ENCODE peak calls at places on chromosomes 11 and 22, in six cellular contexts. I is body of pancreas, P is mammary epithelial cell, Z is breast epithelium, M is left ventricle myocardium inferior, R is stomach. J is an unnamed sample. For H3K4me1, the result is how much of the 10 kb centered on the place peaks cover.

GRCh38 chr11:45662665-45663485 is 2.5 kb downstream of the CHST1 start:
- DNase-seq in I (no peak), P (peak), Z (no peak), M (no peak), R (no peak), J (no peak)

GRCh38 chr11:117230286-117230961 is 1.4 kb downstream of the PCSK7 start:
- DNase-seq in I (no peak), P (peak), Z (no peak), M (no peak), R (no peak), J (no peak)

GRCh38 chr11:128579790-128580504 is 7.4 kb downstream of the ETS1 start:
- DNase-seq in I (no peak), P (peak), Z (no peak), M (no peak), R (no peak), J (no peak)

GRCh38 chr11:69292221-69292648 is 1.7 kb upstream of the MYEOV start:
- DNase-seq in I (peak), P (no peak), Z (no peak), M (no peak), R (no peak), J (no peak)

GRCh38 chr22:40642316-40642715 is 5.8 kb upstream of the MRTFA start:
- DNase-seq in I (no peak), P (no peak), Z (no peak), M (no peak), R (no peak), J (no peak)

GRCh38 chr11:83819936-83820549 is 533.9 kb upstream of the CCDC90B start:
- DNase-seq in I (peak), P (peak), Z (no peak), M (no peak), R (no peak), J (no peak)

GRCh38 chr22:30909306-30909705 is 59.3 kb downstream of the MORC2 start:
- DNase-seq in I (no peak), P (no peak), Z (no peak), M (no peak), R (no peak), J (no peak)

GRCh38 chr11:20081336-20081735 is 78.9 kb downstream of the DBX1 start:
- DNase-seq in I (no peak), P (no peak), Z (no peak), M (no peak), R (no peak), J (no peak)

GRCh38 chr11:60310407-60310998 is 16.6 kb upstream of the MS4A6E start:
- DNase-seq in I (no peak), P (no peak), Z (no peak), M (no peak), R (no peak), J (no peak)

GRCh38 chr11:70758206-70758605 is 359.9 kb downstream of the CTTN start:
- DNase-seq in I (no peak), P (no peak), Z (no peak), M (no peak), R (no peak), J (no peak)

GRCh38 chr22:42611076-42611475 is 3.6 kb downstream of the POLDIP3 start:
- DNase-seq in I (no peak), P (no peak), Z (no peak), M (no peak), R (no peak), J (no peak)

GRCh38 chr11:119892311-119892808 is 163.4 kb upstream of the NECTIN1 start:
- DNase-seq in I (no peak), P (no peak), Z (no peak), M (peak), R (no peak), J (no peak)

GRCh38 chr11:130190371-130190881 is 30.8 kb downstream of the ST14 start:
- DNase-seq in I (no peak), P (no peak), Z (no peak), M (no peak), R (no peak), J (peak)

GRCh38 chr11:117898059-117898458 is 21.6 kb upstream of the FXYD6 start:
- DNase-seq in I (no peak), P (no peak), Z (peak), M (no peak), R (no peak), J (no peak)

GRCh38 chr11:20070459-20070858 is 89.8 kb downstream of the DBX1 start:
- DNase-seq in I (no peak), P (no peak), Z (no peak), M (no peak), R (no peak), J (no peak)

GRCh38 chr22:43341565-43341964 is 1.6 kb downstream of the SCUBE1 start:
- DNase-seq in I (no peak), P (no peak), Z (no peak), M (no peak), R (no peak), J (no peak)

GRCh38 chr11:110128161-110128560 is 35.0 kb downstream of the ZC3H12C start:
- DNase-seq in I (no peak), P (no peak), Z (no peak), M (no peak), R (no peak), J (no peak)

GRCh38 chr22:47030881-47031627 is 268.6 kb downstream of the TBC1D22A start:
- DNase-seq in I (no peak), P (no peak), Z (no peak), M (peak), R (no peak), J (peak)

GRCh38 chr11:21402274-21402673 is 732.9 kb downstream of the NELL1 start:
- DNase-seq in I (no peak), P (no peak), Z (no peak), M (no peak), R (no peak), J (no peak)

GRCh38 chr11:76030973-76031590 is 175.2 kb downstream of the WNT11 start:
- DNase-seq in I (no peak), P (peak), Z (no peak), M (no peak), R (no peak), J (no peak)

GRCh38 chr11:118609380-118610219 is 2.2 kb downstream of the PHLDB1 start:
- DNase-seq in I (peak), P (no peak), Z (no peak), M (no peak), R (peak), J (peak)

GRCh38 chr11:8914661-8915018 is 3.7 kb downstream of the AKIP1 start:
- DNase-seq in I (no peak), P (no peak), Z (no peak), M (no peak), R (no peak), J (no peak)

GRCh38 chr11:66235141-66235540 is 33.3 kb upstream of the RAB1B start:
- DNase-seq in I (no peak), P (no peak), Z (no peak), M (no peak), R (no peak), J (no peak)

GRCh38 chr11:64086263-64086938 is 50.7 kb downstream of the FLRT1 start:
- DNase-seq in I (peak), P (no peak), Z (peak), M (peak), R (peak), J (no peak)

GRCh38 chr11:64089027-64089360 is 53.3 kb downstream of the FLRT1 start:
- DNase-seq in I (no peak), P (no peak), Z (no peak), M (no peak), R (no peak), J (no peak)

GRCh38 chr11:64089915-64090810 is 54.4 kb downstream of the FLRT1 start:
- DNase-seq in I (no peak), P (no peak), Z (no peak), M (no peak), R (no peak), J (no peak)

GRCh38 chr11:64089493-64089892 is 53.8 kb downstream of the FLRT1 start:
- DNase-seq in I (no peak), P (no peak), Z (no peak), M (no peak), R (no peak), J (no peak)

GRCh38 chr11:64088159-64089026 is 52.7 kb downstream of the FLRT1 start:
- DNase-seq in I (no peak), P (no peak), Z (no peak), M (no peak), R (no peak), J (no peak)
- TF ChIP-seq CTCF in I (peak), P (peak), Z (no peak), M (no peak), R (peak), J (no peak)

DNA sequence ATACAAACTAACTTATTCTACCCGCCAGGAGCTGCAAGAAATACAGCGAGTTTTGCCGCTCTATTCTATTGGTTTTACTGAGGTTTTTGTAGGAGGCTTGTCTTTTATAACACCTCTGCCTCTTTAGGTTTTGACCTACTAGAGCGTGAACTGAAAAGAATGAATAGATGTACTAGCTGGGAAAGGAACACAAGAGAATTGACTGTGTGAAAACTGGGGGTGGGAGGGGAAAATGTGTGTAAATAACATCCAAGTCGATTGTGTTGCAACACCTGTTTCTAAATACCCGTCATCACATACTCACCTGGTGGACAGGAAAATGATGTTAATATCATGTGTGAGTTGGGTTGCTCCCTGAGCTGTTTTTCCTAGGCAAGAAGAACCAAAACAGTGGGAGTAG is 12.9 kb upstream of the JHY start:
- DNase-seq in I (no peak), P (peak), Z (no peak), M (no peak), R (no peak), J (no peak)
- H3K4me1 ChIP-seq in I (under half), P (under half), Z (under half), M (under half), R (under half), J (under half)

GRCh38 chr11:31045335-31045734 is 324.2 kb downstream of the DCDC1 start:
- DNase-seq in I (no peak), P (no peak), Z (no peak), M (no peak), R (no peak), J (no peak)
- TF ChIP-seq CTCF in I (no peak), P (peak), Z (no peak), M (peak), R (no peak), J (no peak)

DNA sequence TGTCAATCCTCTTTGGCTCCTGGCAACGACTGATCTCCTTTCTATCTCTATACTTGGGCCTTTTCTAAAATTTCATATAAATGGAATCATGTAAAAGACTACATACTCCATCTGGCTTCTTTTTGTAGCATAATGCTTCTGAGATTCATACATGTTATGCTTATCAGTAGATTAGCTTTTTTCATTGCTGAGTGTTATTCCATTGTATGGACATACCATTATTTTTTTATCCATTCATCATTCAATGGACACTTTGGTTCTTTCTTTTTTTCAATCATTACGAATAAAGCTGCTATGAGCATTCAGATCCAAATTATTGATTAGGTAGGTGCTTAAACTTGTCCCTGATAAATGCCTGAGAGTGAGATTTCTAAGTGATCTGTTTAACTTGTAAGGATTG is 11.7 kb upstream of the ARL14EP start:
- DNase-seq in I (no peak), P (no peak), Z (no peak), M (no peak), R (no peak), J (no peak)
- H3K4me1 ChIP-seq in I (under half), P (under half), Z (under half), M (under half), R (under half), J (under half)

GRCh38 chr11:121104223-121104831 is 3.3 kb downstream of the TECTA start:
- DNase-seq in I (peak), P (no peak), Z (no peak), M (peak), R (no peak), J (peak)
- TF ChIP-seq CTCF in I (no peak), P (no peak), Z (no peak), M (peak), R (no peak), J (no peak)

GRCh38 chr11:123452799-123453198 is 22.7 kb downstream of the GRAMD1B start:
- DNase-seq in I (no peak), P (no peak), Z (no peak), M (no peak), R (no peak), J (no peak)
- H3K4me1 ChIP-seq in I (under half), P (under half), Z (under half), M (half or more), R (under half), J (under half)

GRCh38 chr22:38718414-38718813 is 12.7 kb downstream of the GTPBP1 start:
- DNase-seq in I (peak), P (peak), Z (peak), M (no peak), R (peak), J (peak)
- TF ChIP-seq CTCF in I (peak), P (peak), Z (peak), M (peak), R (peak), J (peak)

GRCh38 chr11:121369366-121369765 is 76.8 kb downstream of the SC5D start:
- DNase-seq in I (no peak), P (no peak), Z (no peak), M (no peak), R (no peak), J (no peak)
- H3K4me1 ChIP-seq in I (under half), P (under half), Z (under half), M (under half), R (under half), J (under half)

DNA sequence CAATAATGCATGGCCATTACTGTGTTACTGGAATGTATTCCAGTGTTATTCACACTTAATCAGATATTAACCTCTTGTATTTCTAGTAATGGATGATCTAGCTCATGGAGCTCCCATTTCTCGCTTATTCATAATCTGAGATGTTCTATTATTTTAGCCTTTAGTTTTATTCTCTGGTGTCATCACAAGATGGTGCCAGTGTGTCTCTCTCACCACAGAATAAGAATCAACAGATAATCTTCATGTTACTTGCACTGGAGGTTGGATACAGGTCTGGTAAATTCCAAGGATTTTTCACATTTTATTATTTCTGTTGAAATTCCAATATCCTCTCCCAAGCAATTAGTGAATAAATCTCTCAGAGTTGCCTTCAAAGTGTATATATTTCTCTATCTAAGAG is 74.6 kb downstream of the CASP12 start:
- DNase-seq in I (no peak), P (no peak), Z (no peak), M (no peak), R (no peak), J (no peak)
- TF ChIP-seq CTCF in I (no peak), P (no peak), Z (no peak), M (no peak), R (no peak), J (no peak)

GRCh38 chr22:49996192-49996531 is 16.4 kb downstream of the IL17REL start:
- DNase-seq in I (no peak), P (no peak), Z (no peak), M (no peak), R (peak), J (peak)
- H3K4me1 ChIP-seq in I (under half), P (under half), Z (under half), M (under half), R (under half), J (under half)

J was measured in mucosa of descending colon.